ENCODE peak calls at places on chromosomes 6 and 20, in four cellular contexts. One of them, this sample, is unnamed.

GRCh38 chr6:43910638-43911353 is 140.8 kb downstream of the VEGFA start:
- DNase-seq in cardiac muscle cell: no peak
- DNase-seq in left ventricle myocardium inferior: no peak
- DNase-seq in HCT116: peak; percentile 73
- DNase-seq in this sample: no peak

GRCh38 chr6:163098827-163099469 is 315.6 kb upstream of the QKI start:
- DNase-seq in left ventricle myocardium inferior: no peak
- DNase-seq in cardiac muscle cell: no peak
- DNase-seq in HCT116: no peak
- DNase-seq in this sample: no peak

GRCh38 chr6:118843685-118844390 is 50.1 kb upstream of the ASF1A start:
- DNase-seq in HCT116: no peak
- DNase-seq in left ventricle myocardium inferior: no peak
- DNase-seq in cardiac muscle cell: no peak
- DNase-seq in this sample: no peak

GRCh38 chr20:45459606-45460005 is 9.9 kb upstream of the WFDC2 start:
- DNase-seq in HCT116: no peak
- DNase-seq in cardiac muscle cell: no peak
- DNase-seq in left ventricle myocardium inferior: no peak
- DNase-seq in this sample: no peak

GRCh38 chr20:61628901-61629300 is 376.8 kb downstream of the CDH4 start:
- DNase-seq in HCT116: no peak
- DNase-seq in cardiac muscle cell: no peak
- DNase-seq in left ventricle myocardium inferior: no peak
- DNase-seq in this sample: peak; percentile 32

GRCh38 chr6:21277601-21278043 is 315.9 kb upstream of the SOX4 start:
- DNase-seq in HCT116: peak; percentile 7
- DNase-seq in left ventricle myocardium inferior: no peak
- DNase-seq in cardiac muscle cell: no peak
- DNase-seq in this sample: no peak

GRCh38 chr20:61812771-61813485 is 252.8 kb downstream of the TAF4 start:
- DNase-seq in HCT116: no peak
- DNase-seq in cardiac muscle cell: no peak
- DNase-seq in left ventricle myocardium inferior: no peak
- DNase-seq in this sample: no peak

GRCh38 chr6:24927985-24928735 is 7.6 kb downstream of the RIPOR2 start:
- DNase-seq in HCT116: no peak
- DNase-seq in left ventricle myocardium inferior: no peak
- DNase-seq in cardiac muscle cell: no peak
- DNase-seq in this sample: no peak

GRCh38 chr6:36745836-36746235 is 48.2 kb downstream of the RAB44 start:
- DNase-seq in left ventricle myocardium inferior: no peak
- DNase-seq in cardiac muscle cell: no peak
- DNase-seq in HCT116: no peak
- DNase-seq in this sample: no peak

GRCh38 chr20:8547035-8547649 is 415.1 kb downstream of the PLCB1 start:
- DNase-seq in HCT116: no peak
- DNase-seq in cardiac muscle cell: no peak
- DNase-seq in left ventricle myocardium inferior: no peak
- DNase-seq in this sample: no peak

GRCh38 chr6:147266821-147267220 is 62.6 kb downstream of the STXBP5 start:
- DNase-seq in cardiac muscle cell: no peak
- DNase-seq in left ventricle myocardium inferior: no peak
- DNase-seq in HCT116: no peak
- DNase-seq in this sample: no peak

GRCh38 chr6:112470396-112470795 is 123.3 kb downstream of the RFPL4B start:
- DNase-seq in left ventricle myocardium inferior: no peak
- DNase-seq in HCT116: no peak
- DNase-seq in cardiac muscle cell: no peak
- DNase-seq in this sample: no peak

GRCh38 chr6:2951723-2952122 is 19.6 kb downstream of the SERPINB6 start:
- DNase-seq in HCT116: no peak
- DNase-seq in cardiac muscle cell: no peak
- DNase-seq in left ventricle myocardium inferior: no peak
- DNase-seq in this sample: no peak

GRCh38 chr20:53865905-53866786 is 204.2 kb downstream of the BCAS1 start:
- DNase-seq in cardiac muscle cell: peak; percentile 50
- DNase-seq in left ventricle myocardium inferior: no peak
- DNase-seq in HCT116: no peak
- DNase-seq in this sample: no peak

GRCh38 chr20:56788671-56789610 is 159.8 kb downstream of the TFAP2C start:
- DNase-seq in HCT116: no peak
- DNase-seq in cardiac muscle cell: no peak
- DNase-seq in left ventricle myocardium inferior: no peak
- DNase-seq in this sample: no peak

GRCh38 chr6:70411948-70412796 is 1.1 kb upstream of the FAM135A start:
- DNase-seq in left ventricle myocardium inferior: no peak
- DNase-seq in cardiac muscle cell: no peak
- DNase-seq in HCT116: no peak
- DNase-seq in this sample: no peak

GRCh38 chr20:45552456-45552855 is 5.3 kb upstream of the EPPIN start:
- DNase-seq in cardiac muscle cell: no peak
- DNase-seq in HCT116: no peak
- DNase-seq in left ventricle myocardium inferior: no peak
- DNase-seq in this sample: no peak

GRCh38 chr6:149182262-149182661 is 135.2 kb upstream of the TAB2 start:
- DNase-seq in HCT116: no peak
- DNase-seq in left ventricle myocardium inferior: no peak
- DNase-seq in cardiac muscle cell: no peak
- DNase-seq in this sample: no peak

GRCh38 chr6:169866140-169866534 is 114.7 kb downstream of the ERMARD start:
- DNase-seq in left ventricle myocardium inferior: no peak
- DNase-seq in HCT116: no peak
- DNase-seq in cardiac muscle cell: no peak
- DNase-seq in this sample: no peak

GRCh38 chr6:154615483-154616025 is 105.1 kb upstream of the CNKSR3 start:
- DNase-seq in HCT116: peak; percentile 80
- DNase-seq in left ventricle myocardium inferior: peak; percentile 68
- DNase-seq in cardiac muscle cell: peak; percentile 31
- DNase-seq in this sample: peak; percentile 37

GRCh38 chr6:41970436-41970846 is 28.8 kb upstream of the CCND3 start:
- DNase-seq in HCT116: no peak
- DNase-seq in left ventricle myocardium inferior: no peak
- DNase-seq in cardiac muscle cell: no peak
- DNase-seq in this sample: no peak

GRCh38 chr20:53622247-53623114 is 28.8 kb upstream of the ZNF217 start:
- DNase-seq in left ventricle myocardium inferior: no peak
- DNase-seq in cardiac muscle cell: no peak
- DNase-seq in HCT116: no peak
- DNase-seq in this sample: no peak

GRCh38 chr6:121430514-121431460 is 4.7 kb upstream of the GJA1 start:
- DNase-seq in left ventricle myocardium inferior: no peak
- DNase-seq in HCT116: peak; percentile 29
- DNase-seq in cardiac muscle cell: peak; percentile 46
- DNase-seq in this sample: no peak

GRCh38 chr6:18323935-18324707 is 59.8 kb upstream of the DEK start:
- DNase-seq in left ventricle myocardium inferior: no peak
- DNase-seq in HCT116: peak; percentile 35
- DNase-seq in cardiac muscle cell: peak; percentile 72
- DNase-seq in this sample: no peak

GRCh38 chr6:150753404-150754184 is 111.9 kb upstream of the MTHFD1L start:
- DNase-seq in HCT116: no peak
- DNase-seq in left ventricle myocardium inferior: no peak
- DNase-seq in cardiac muscle cell: peak; percentile 57
- DNase-seq in this sample: no peak

GRCh38 chr6:37088897-37089296 is 81.1 kb upstream of the PIM1 start:
- DNase-seq in cardiac muscle cell: no peak
- DNase-seq in left ventricle myocardium inferior: no peak
- DNase-seq in HCT116: no peak
- DNase-seq in this sample: no peak

GRCh38 chr6:47631248-47632196 is 66.9 kb upstream of the ADGRF4 start:
- DNase-seq in left ventricle myocardium inferior: no peak
- DNase-seq in cardiac muscle cell: peak; percentile 51
- DNase-seq in HCT116: peak; percentile 55
- DNase-seq in this sample: no peak

DNA sequence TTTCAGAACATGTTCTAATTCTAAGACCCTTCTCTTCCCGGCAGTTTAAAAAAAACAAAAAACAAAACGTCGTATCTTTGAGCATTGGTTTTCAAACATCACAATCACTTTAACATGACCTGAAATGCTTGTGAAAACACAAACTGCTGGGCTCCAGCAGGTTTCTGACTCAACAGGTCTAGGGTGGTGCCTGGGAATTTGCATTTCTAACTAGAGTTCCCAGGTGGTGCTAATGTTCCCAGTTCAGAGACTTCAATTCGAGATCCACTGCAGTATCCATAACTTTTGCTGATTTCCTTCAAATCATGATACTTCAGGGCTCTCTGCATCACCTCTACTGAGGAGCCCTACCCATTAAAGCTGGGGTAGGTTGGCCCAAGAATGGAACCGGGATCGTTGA is 850 bp upstream of the SMPDL3A start:
- DNase-seq in HCT116: no peak
- DNase-seq in cardiac muscle cell: no peak
- DNase-seq in left ventricle myocardium inferior: no peak
- DNase-seq in this sample: no peak
- H3K4me3 ChIP-seq in HCT116: no peak overlapping the region
- H3K4me3 ChIP-seq in cardiac muscle cell: no peak overlapping the region
- H3K4me3 ChIP-seq in left ventricle myocardium inferior: peak overlapping the region; percentile 86
- H3K4me3 ChIP-seq in this sample: peak overlapping the region; percentile 83

DNA sequence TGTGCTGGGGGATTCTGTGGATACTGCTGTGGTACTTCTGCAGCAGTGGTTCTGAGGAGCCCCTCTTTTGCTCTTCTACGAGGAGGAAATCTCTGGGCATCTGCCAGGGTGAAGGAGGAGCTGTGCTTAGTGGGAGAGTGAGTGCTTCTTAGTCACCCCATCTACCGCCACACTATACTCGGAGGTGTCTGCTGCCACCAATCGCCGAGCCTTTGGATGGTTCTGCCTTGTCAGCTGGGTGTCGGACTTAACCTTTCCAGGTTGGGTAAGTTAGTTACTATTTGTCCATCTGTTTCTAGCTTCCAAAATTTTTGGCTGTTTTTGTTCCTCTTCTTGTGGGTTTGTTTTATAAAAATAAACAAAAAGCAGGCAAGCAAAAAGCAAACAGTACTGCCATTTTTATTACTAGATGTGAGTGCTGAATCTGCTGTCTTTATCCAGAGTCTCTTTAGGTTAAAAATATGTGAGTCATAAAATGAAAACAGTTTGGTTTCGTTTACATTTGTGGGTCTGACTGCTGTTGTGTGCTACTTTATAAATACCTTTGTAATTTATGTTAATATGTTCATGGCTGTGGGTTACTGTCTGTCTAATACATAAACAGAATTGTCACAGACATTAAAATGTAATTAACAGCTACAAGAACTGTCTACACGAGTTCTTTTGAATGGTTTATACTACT is 89.1 kb downstream of the ARID1B start:
- DNase-seq in left ventricle myocardium inferior: no peak
- DNase-seq in cardiac muscle cell: no peak
- DNase-seq in HCT116: no peak
- DNase-seq in this sample: no peak
- TF ChIP-seq CTCF in left ventricle myocardium inferior: no peak
- TF ChIP-seq CTCF in cardiac muscle cell: no peak
- TF ChIP-seq CTCF in HCT116: no peak
- TF ChIP-seq CTCF in this sample: no peak

GRCh38 chr20:63499333-63499969 is 568 bp upstream of the EEF1A2 start:
- DNase-seq in cardiac muscle cell: peak; percentile 62
- DNase-seq in HCT116: no peak
- DNase-seq in left ventricle myocardium inferior: no peak
- DNase-seq in this sample: no peak
- H3K27ac ChIP-seq in cardiac muscle cell: peak overlapping the region; percentile 22
- H3K27ac ChIP-seq in HCT116: peak overlapping the region; percentile 85
- H3K27ac ChIP-seq in left ventricle myocardium inferior: peak overlapping the region; percentile 94
- H3K27ac ChIP-seq in this sample: peak overlapping the region; percentile 83

GRCh38 chr6:156514186-156514585 is 263.0 kb upstream of the ARID1B start:
- DNase-seq in HCT116: no peak
- DNase-seq in left ventricle myocardium inferior: no peak
- DNase-seq in cardiac muscle cell: no peak
- DNase-seq in this sample: no peak

GRCh38 chr6:156515242-156515641 is 261.9 kb upstream of the ARID1B start:
- DNase-seq in HCT116: no peak
- DNase-seq in left ventricle myocardium inferior: no peak
- DNase-seq in cardiac muscle cell: no peak
- DNase-seq in this sample: no peak

GRCh38 chr6:156513504-156513903 is 263.7 kb upstream of the ARID1B start:
- DNase-seq in HCT116: no peak
- DNase-seq in cardiac muscle cell: no peak
- DNase-seq in left ventricle myocardium inferior: no peak
- DNase-seq in this sample: no peak

GRCh38 chr6:156519940-156520339 is 257.2 kb upstream of the ARID1B start:
- DNase-seq in left ventricle myocardium inferior: no peak
- DNase-seq in HCT116: no peak
- DNase-seq in cardiac muscle cell: no peak
- DNase-seq in this sample: no peak

DNA sequence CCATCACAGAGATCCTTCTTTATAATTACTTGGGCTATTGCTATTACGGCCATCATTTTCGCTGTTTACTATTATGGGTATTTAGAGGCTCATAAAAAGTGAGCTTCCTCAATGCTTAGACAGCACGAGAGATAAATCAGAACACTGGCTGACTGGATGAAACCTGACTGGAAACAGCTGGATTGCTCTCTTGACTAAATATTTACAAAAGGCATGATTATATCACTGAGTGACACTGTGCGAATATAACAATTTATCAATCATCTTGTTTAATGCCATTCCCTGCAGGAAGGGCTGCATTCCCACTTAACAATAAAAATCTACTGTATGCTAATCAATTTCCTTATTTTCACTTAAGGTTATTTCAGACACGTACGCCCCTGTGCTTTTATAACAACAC is 260.1 kb upstream of the ARID1B start:
- DNase-seq in left ventricle myocardium inferior: no peak
- DNase-seq in HCT116: no peak
- DNase-seq in cardiac muscle cell: no peak
- DNase-seq in this sample: no peak
- H3K4me3 ChIP-seq in left ventricle myocardium inferior: no peak overlapping the region
- H3K4me3 ChIP-seq in HCT116: no peak overlapping the region
- H3K4me3 ChIP-seq in cardiac muscle cell: no peak overlapping the region
- H3K4me3 ChIP-seq in this sample: no peak overlapping the region

GRCh38 chr20:13355386-13355785 is 134.3 kb downstream of the ISM1 start:
- DNase-seq in cardiac muscle cell: no peak
- DNase-seq in HCT116: no peak
- DNase-seq in left ventricle myocardium inferior: no peak
- DNase-seq in this sample: no peak
- TF ChIP-seq CTCF in cardiac muscle cell: no peak
- TF ChIP-seq CTCF in HCT116: no peak
- TF ChIP-seq CTCF in left ventricle myocardium inferior: no peak
- TF ChIP-seq CTCF in this sample: no peak

GRCh38 chr6:31304683-31305082 is 32.8 kb upstream of the HLA-C start:
- DNase-seq in cardiac muscle cell: no peak
- DNase-seq in HCT116: no peak
- DNase-seq in left ventricle myocardium inferior: no peak
- DNase-seq in this sample: no peak

GRCh38 chr6:31307669-31308049 is 35.8 kb upstream of the HLA-C start:
- DNase-seq in HCT116: no peak
- DNase-seq in cardiac muscle cell: no peak
- DNase-seq in left ventricle myocardium inferior: no peak
- DNase-seq in this sample: no peak

GRCh38 chr6:31305674-31306219 is 33.9 kb upstream of the HLA-C start:
- DNase-seq in left ventricle myocardium inferior: no peak
- DNase-seq in cardiac muscle cell: no peak
- DNase-seq in HCT116: no peak
- DNase-seq in this sample: no peak

GRCh38 chr6:31308050-31308844 is 36.4 kb upstream of the HLA-C start:
- DNase-seq in HCT116: no peak
- DNase-seq in cardiac muscle cell: no peak
- DNase-seq in left ventricle myocardium inferior: no peak
- DNase-seq in this sample: no peak

GRCh38 chr6:31308845-31309175 is 36.9 kb upstream of the HLA-C start:
- DNase-seq in HCT116: no peak
- DNase-seq in left ventricle myocardium inferior: no peak
- DNase-seq in cardiac muscle cell: no peak
- DNase-seq in this sample: no peak
- H3K27ac ChIP-seq in HCT116: no peak overlapping the region
- H3K27ac ChIP-seq in left ventricle myocardium inferior: no peak overlapping the region
- H3K27ac ChIP-seq in cardiac muscle cell: no peak overlapping the region
- H3K27ac ChIP-seq in this sample: no peak overlapping the region

GRCh38 chr6:156685823-156686428 is 91.3 kb upstream of the ARID1B start:
- DNase-seq in left ventricle myocardium inferior: no peak
- DNase-seq in cardiac muscle cell: no peak
- DNase-seq in HCT116: no peak
- DNase-seq in this sample: no peak
- H3K4me3 ChIP-seq in left ventricle myocardium inferior: peak overlapping the region; percentile 74
- H3K4me3 ChIP-seq in cardiac muscle cell: peak overlapping the region; percentile 65
- H3K4me3 ChIP-seq in HCT116: peak overlapping the region; percentile 72
- H3K4me3 ChIP-seq in this sample: peak overlapping the region; percentile 67

This sample was measured in dorsolateral prefrontal cortex.